ENCODE peak calls at places on chromosome 14, in six cellular contexts. S, A, F, W, R and P are unnamed samples.

GRCh38 chr14:100140452-100141132 is 18.9 kb downstream of the DEGS2 start:
- DNase-seq in S (peak; percentile 82), A (no peak), F (peak; percentile 51), W (no peak), R (peak; percentile 81), P (no peak)

GRCh38 chr14:64510825-64511679 is 6.5 kb downstream of the ZBTB1 start:
- DNase-seq in S (peak; percentile 64), A (peak; percentile 90), F (peak; percentile 76), W (peak; percentile 59), R (peak; percentile 72), P (no peak)

GRCh38 chr14:87816421-87816820 is 176.6 kb downstream of the GALC start:
- DNase-seq in S (no peak), A (no peak), F (no peak), W (no peak), R (no peak), P (no peak)

GRCh38 chr14:105525861-105526780 is at the start of gene TMEM121:
- DNase-seq in S (no peak), A (no peak), F (no peak), W (peak; percentile 36), R (no peak), P (no peak)

GRCh38 chr14:91252901-91253794 is 8.6 kb upstream of the GPR68 start:
- DNase-seq in S (no peak), A (no peak), F (peak; percentile 54), W (no peak), R (no peak), P (no peak)

GRCh38 chr14:71918955-71919354 is 13.3 kb upstream of the RGS6 start:
- DNase-seq in S (no peak), A (no peak), F (no peak), W (no peak), R (no peak), P (no peak)

GRCh38 chr14:31893156-31893813 is 183.8 kb upstream of the ARHGAP5 start:
- DNase-seq in S (no peak), A (no peak), F (no peak), W (no peak), R (peak; percentile 74), P (no peak)

GRCh38 chr14:101508948-101509729 is 52.2 kb upstream of the DIO3 start:
- DNase-seq in S (no peak), A (no peak), F (no peak), W (no peak), R (no peak), P (no peak)

GRCh38 chr14:77485256-77485655 is 13.4 kb downstream of the ISM2 start:
- DNase-seq in S (no peak), A (peak; percentile 76), F (no peak), W (no peak), R (no peak), P (peak; percentile 31)

GRCh38 chr14:97388408-97388807 is 591.2 kb downstream of the VRK1 start:
- DNase-seq in S (no peak), A (no peak), F (no peak), W (no peak), R (no peak), P (no peak)

GRCh38 chr14:50531595-50532501 is 521 bp downstream of the MAP4K5 start:
- DNase-seq in S (no peak), A (peak; percentile 72), F (peak; percentile 48), W (peak; percentile 22), R (peak; percentile 57), P (no peak)

DNA sequence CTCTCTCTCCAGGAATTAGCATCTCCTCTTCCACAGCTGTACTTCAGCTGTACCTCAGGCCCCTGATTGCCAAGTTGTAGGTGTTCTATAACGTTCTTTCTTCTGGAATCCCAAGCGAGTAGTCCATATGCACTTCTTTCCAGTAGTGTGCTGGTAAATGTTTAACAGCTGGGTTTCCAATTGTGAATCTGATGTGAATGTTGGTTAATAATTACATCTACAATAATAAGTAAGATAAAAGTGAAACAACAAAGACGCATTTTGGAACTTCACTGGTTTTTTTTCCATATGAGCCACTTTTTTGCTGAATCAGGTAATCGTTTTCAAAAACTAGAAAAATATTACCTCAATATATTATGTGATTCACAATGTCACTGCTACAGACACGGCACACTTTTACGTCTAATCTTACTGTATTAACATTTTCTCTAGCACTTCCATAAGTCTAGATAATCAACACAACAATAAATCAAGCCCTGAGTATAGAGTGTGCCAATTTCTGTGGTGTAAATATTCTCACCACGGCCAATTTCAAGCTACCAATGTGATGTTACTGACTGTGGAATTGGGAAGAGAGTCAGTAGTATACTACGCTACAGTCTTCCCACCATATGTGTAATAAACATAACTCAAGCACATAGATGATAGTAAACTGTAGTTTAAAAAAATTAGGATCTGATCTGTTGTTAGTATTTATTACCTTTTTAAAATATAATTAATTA is 113.0 kb downstream of the ZFP36L1 start:
- DNase-seq in S (peak; percentile 13), A (no peak), F (no peak), W (no peak), R (no peak), P (no peak)
- TF ChIP-seq POLR2A in S (no peak), A (no peak), F (no peak), W (no peak), R (no peak), P (no peak)

GRCh38 chr14:74299061-74299545 is 3.6 kb downstream of the ABCD4 start:
- DNase-seq in S (no peak), A (peak; percentile 74), F (no peak), W (no peak), R (peak; percentile 73), P (no peak)

GRCh38 chr14:74301594-74302159 is 1.1 kb downstream of the ABCD4 start:
- DNase-seq in S (no peak), A (no peak), F (no peak), W (no peak), R (no peak), P (no peak)

GRCh38 chr14:74308695-74309094 is 6.0 kb upstream of the ABCD4 start:
- DNase-seq in S (no peak), A (no peak), F (no peak), W (no peak), R (no peak), P (no peak)

GRCh38 chr14:74302160-74302628 is 540 bp downstream of the ABCD4 start:
- DNase-seq in S (peak; percentile 58), A (no peak), F (no peak), W (no peak), R (peak; percentile 72), P (peak; percentile 12)

GRCh38 chr14:74302634-74303569 is at the start of gene ABCD4:
- DNase-seq in S (peak; percentile 93), A (peak; percentile 97), F (peak; percentile 94), W (peak; percentile 87), R (peak; percentile 92), P (peak; percentile 77)
- TF ChIP-seq POLR2A in S (peak; percentile 97), A (peak; percentile 90), F (no peak), W (no peak), R (peak; percentile 91), P (peak; percentile 82)

DNA sequence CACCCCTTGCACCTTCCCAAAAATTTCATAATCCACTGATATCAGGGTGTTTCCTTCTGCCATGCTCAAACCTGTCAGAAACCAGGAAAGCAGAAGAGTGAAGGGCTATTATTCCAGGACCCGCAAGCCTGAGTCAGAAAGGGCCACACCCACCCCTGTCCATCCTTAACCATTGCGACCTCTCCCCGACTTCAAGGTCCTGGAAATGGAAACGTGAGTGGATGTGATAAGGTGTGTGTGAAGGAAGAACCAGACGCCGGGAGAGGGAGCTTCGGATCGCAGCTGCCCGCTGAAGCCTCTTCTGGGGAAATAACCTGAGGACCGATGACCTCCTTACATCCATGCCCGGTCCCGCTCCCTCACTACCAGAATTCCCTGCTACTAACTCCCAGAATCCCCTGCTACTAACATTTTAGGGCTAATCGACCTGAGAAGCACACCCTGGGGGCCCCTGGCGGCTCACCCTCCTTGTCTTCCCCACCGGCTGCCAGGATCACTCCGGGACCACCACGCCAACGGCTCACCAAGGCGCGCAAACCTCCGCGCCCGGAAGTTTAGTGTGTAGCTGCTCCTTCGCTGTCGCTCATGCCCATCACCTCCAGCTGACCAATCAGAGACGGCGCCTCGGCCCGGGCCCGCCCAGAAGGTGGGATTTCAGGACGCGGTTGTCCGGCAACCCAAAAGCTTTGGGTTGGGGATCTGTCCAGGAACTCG is at the start of gene ACYP1:
- DNase-seq in S (peak; percentile 82), A (peak; percentile 97), F (peak; percentile 95), W (peak; percentile 91), R (peak; percentile 93), P (peak; percentile 53)
- TF ChIP-seq POLR2A in S (peak; percentile 78), A (peak; percentile 30), F (no peak), W (peak; percentile 17), R (peak; percentile 39), P (peak; percentile 50)

GRCh38 chr14:56117765-56118610 is at the start of gene PELI2:
- DNase-seq in S (peak; percentile 6), A (peak; percentile 80), F (peak; percentile 86), W (peak; percentile 65), R (peak; percentile 64), P (peak; percentile 28)
- TF ChIP-seq POLR2A in S (no peak), A (peak; percentile 82), F (no peak), W (no peak), R (peak; percentile 46), P (no peak)